ENCODE peak calls at places on chromosomes 12 and 14, in ten cellular contexts. J is natural killer cell, Z is fibroblast of lung, E is kidney epithelial cell, R is Calu3, S is OCI-LY7, F is PC-9, C is heart left ventricle, X is PC-3, Q is BJ. A is an unnamed sample.
A peak's percentile ranks its signal among the peaks of the same experiment; 100 is the strongest.

GRCh38 chr12:116813271-116814041 is 67.8 kb downstream of the HRK start:
- DNase-seq in J (no peak), Z (no peak), E (peak; percentile 48), R (peak; percentile 41), S (no peak), F (peak; percentile 99), C (no peak), X (peak; percentile 92), Q (no peak), A (no peak)

GRCh38 chr14:101006008-101006407 is 102.5 kb upstream of the RTL1 start:
- DNase-seq in J (no peak), Z (no peak), E (no peak), R (no peak), S (no peak), F (no peak), C (no peak), X (no peak), Q (no peak), A (no peak)

GRCh38 chr12:26651566-26652188 is 181.3 kb downstream of the ITPR2 start:
- DNase-seq in J (no peak), Z (peak; percentile 78), E (no peak), R (peak; percentile 74), S (peak; percentile 64), F (peak; percentile 67), C (peak; percentile 26), X (peak; percentile 97), Q (no peak), A (peak; percentile 26)

GRCh38 chr12:79455314-79455713 is 235.4 kb downstream of the PAWR start:
- DNase-seq in J (no peak), Z (no peak), E (no peak), R (no peak), S (no peak), F (no peak), C (no peak), X (no peak), Q (no peak), A (no peak)

GRCh38 chr14:99187858-99188257 is 84.1 kb downstream of the BCL11B start:
- DNase-seq in J (no peak), Z (no peak), E (no peak), R (no peak), S (no peak), F (no peak), C (no peak), X (no peak), Q (no peak), A (no peak)

GRCh38 chr14:59200214-59200613 is 11.7 kb downstream of the DAAM1 start:
- DNase-seq in J (no peak), Z (no peak), E (no peak), R (no peak), S (no peak), F (no peak), C (no peak), X (no peak), Q (no peak), A (no peak)

GRCh38 chr14:75273272-75274044 is 5.2 kb upstream of the FOS start:
- DNase-seq in J (no peak), Z (peak; percentile 98), E (no peak), R (no peak), S (no peak), F (peak; percentile 63), C (no peak), X (no peak), Q (no peak), A (no peak)

GRCh38 chr12:53696285-53696654 is 20.4 kb upstream of the ATP5MC2 start:
- DNase-seq in J (no peak), Z (peak; percentile 86), E (peak; percentile 86), R (peak; percentile 79), S (peak; percentile 31), F (peak; percentile 88), C (peak; percentile 76), X (peak; percentile 92), Q (no peak), A (peak; percentile 85)

GRCh38 chr12:87870061-87870460 is 159.1 kb downstream of the C12orf50 start:
- DNase-seq in J (no peak), Z (peak; percentile 24), E (peak; percentile 7), R (no peak), S (no peak), F (no peak), C (no peak), X (peak; percentile 10), Q (no peak), A (no peak)

DNA sequence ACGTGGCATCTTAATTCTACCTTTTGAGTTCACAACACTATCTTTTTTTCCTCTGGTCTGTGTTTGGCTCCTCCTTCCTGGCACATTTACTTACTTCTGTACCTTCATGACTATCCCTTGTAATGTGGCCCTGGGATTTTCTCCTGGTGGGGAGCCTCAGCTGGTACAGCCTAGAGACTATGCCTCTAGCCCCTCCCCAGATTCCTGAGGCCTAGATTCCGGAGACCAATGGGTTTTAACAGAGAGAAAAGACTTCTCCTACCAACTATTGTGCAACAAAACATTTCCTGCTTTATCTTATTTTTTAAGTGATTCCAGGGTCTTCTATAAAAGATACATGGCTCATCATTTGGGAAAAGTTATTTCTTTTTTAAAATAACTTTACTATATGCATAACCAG is 216.2 kb upstream of the KRR1 start:
- DNase-seq in J (no peak), Z (no peak), E (no peak), R (no peak), S (no peak), F (no peak), C (no peak), X (no peak), Q (no peak), A (no peak)
- TF ChIP-seq CTCF in J (no peak), Z (no peak), E (no peak), R (no peak), S (no peak), F (no peak), C (no peak), X (no peak), Q (no peak), A (no peak)

DNA sequence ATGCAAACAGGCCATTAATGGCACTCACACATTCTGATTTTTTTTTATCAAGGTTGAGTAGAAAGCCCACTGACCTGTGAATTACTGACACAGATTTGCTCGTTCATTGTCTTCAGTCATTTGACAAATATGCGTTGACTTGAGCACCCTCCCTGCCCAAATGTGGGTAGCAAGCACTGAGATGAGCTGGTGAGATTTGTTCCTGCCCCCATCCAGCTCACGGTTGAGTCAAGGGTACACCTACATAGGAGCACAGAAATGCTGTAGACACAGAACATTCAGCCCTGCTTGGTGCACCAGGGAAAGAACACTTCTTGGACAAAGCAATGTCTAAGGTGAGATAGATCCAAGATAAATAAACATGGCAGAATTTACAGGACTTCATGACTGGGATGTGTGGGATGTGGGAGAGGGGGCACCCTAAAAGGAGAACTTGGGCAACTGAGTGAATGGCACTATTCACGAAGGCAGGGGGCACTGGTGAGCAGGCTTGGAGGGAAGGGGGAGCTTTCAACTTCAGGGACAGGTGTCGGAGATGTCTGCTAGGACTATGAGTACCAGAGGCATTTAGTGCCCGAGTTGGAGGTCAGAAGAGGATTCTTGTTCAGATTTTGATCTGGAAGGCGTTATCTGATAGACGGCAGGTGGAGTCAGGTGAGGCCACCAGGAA is 213.4 kb downstream of the VRK1 start:
- DNase-seq in J (no peak), Z (no peak), E (no peak), R (no peak), S (no peak), F (no peak), C (no peak), X (no peak), Q (no peak), A (no peak)
- TF ChIP-seq CTCF in J (no peak), Z (no peak), E (no peak), R (no peak), S (peak; percentile 31), F (no peak), C (no peak), X (peak; percentile 37), Q (no peak), A (no peak)

GRCh38 chr14:90730367-90730766 is 85.9 kb downstream of the TTC7B start:
- DNase-seq in J (no peak), Z (no peak), E (no peak), R (no peak), S (no peak), F (no peak), C (no peak), X (no peak), Q (no peak), A (no peak)

GRCh38 chr14:90722590-90722989 is 93.6 kb downstream of the TTC7B start:
- DNase-seq in J (no peak), Z (no peak), E (no peak), R (no peak), S (peak; percentile 18), F (no peak), C (no peak), X (no peak), Q (no peak), A (no peak)

GRCh38 chr14:90728951-90729350 is 87.3 kb downstream of the TTC7B start:
- DNase-seq in J (no peak), Z (no peak), E (no peak), R (no peak), S (no peak), F (no peak), C (no peak), X (no peak), Q (no peak), A (no peak)

GRCh38 chr14:90727082-90727481 is 89.1 kb downstream of the TTC7B start:
- DNase-seq in J (no peak), Z (no peak), E (no peak), R (no peak), S (no peak), F (no peak), C (no peak), X (no peak), Q (no peak), A (no peak)

DNA sequence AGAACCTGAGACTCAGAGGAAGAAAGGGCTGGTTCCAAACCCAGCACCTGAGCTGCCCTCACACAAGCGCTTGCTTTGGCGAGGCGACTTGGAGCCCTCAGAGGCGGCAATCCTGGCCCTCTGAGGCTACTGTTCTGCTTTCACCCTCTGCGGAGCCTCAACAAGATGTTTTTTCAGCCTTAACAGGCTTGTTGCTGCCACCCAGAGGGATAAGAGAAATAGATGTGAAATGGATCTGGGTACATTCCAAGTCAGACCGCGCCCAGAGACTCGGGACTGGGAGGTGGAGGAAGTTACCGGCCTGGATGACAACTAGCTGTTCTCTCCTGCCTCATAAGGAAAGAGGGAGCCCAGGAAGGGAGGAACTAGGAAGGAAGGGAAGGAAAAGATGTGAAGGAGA is 89.6 kb downstream of the TTC7B start:
- DNase-seq in J (no peak), Z (peak; percentile 80), E (no peak), R (peak; percentile 53), S (no peak), F (peak; percentile 57), C (no peak), X (peak; percentile 73), Q (peak; percentile 15), A (no peak)
- TF ChIP-seq CTCF in J (no peak), Z (peak; percentile 30), E (peak; percentile 13), R (no peak), S (no peak), F (no peak), C (peak; percentile 32), X (peak; percentile 56), Q (peak; percentile 40), A (no peak)

GRCh38 chr14:28630100-28630499 is 136.5 kb upstream of the FOXG1 start:
- DNase-seq in J (no peak), Z (no peak), E (no peak), R (no peak), S (no peak), F (no peak), C (no peak), X (no peak), Q (no peak), A (no peak)

GRCh38 chr14:28629328-28630004 is 137.1 kb upstream of the FOXG1 start:
- DNase-seq in J (no peak), Z (no peak), E (no peak), R (no peak), S (no peak), F (peak; percentile 36), C (no peak), X (peak; percentile 72), Q (no peak), A (no peak)

GRCh38 chr14:28635387-28635786 is 131.2 kb upstream of the FOXG1 start:
- DNase-seq in J (no peak), Z (peak; percentile 69), E (no peak), R (peak; percentile 28), S (peak; percentile 26), F (peak; percentile 31), C (no peak), X (peak; percentile 65), Q (no peak), A (no peak)
- TF ChIP-seq CTCF in J (peak; percentile 35), Z (peak; percentile 46), E (peak; percentile 31), R (peak; percentile 43), S (peak; percentile 73), F (peak; percentile 72), C (peak; percentile 54), X (peak; percentile 71), Q (peak; percentile 52), A (peak; percentile 24)